ENCODE peak calls at places on chromosomes 3 and 15, in ten cellular contexts. D is NCI-H1048; S is nucleus accumbens; I is sigmoid colon; R is HFF-Myc; B is pancreas; E is hepatocyte; H is iris pigment epithelial cell; T is brain microvascular endothelial cell; M is activated T-cell treated with anti-CD3 and anti-CD28 coated beads, Interleukin-2, amount 50 U/mL, for 72 hours. J is an unnamed sample.

GRCh38 chr3:137762674-137763593 is 1.2 kb upstream of the SOX14 start:
- DNase-seq in D (peak; percentile 5), S (no peak), I (no peak), R (no peak), B (no peak), E (no peak), H (no peak), T (no peak), M (no peak), J (no peak)

GRCh38 chr15:63323798-63324651 is 46.6 kb downstream of the APH1B start:
- DNase-seq in D (no peak), S (no peak), I (no peak), R (no peak), B (no peak), E (no peak), H (no peak), T (no peak), M (no peak), J (peak; percentile 43)

GRCh38 chr3:157089455-157090221 is 70.3 kb downstream of the CCNL1 start:
- DNase-seq in D (no peak), S (no peak), I (peak; percentile 77), R (no peak), B (peak; percentile 41), E (peak; percentile 72), H (peak; percentile 30), T (peak; percentile 28), M (no peak), J (no peak)

GRCh38 chr3:16264174-16264707 is 502 bp downstream of the DPH3 start:
- DNase-seq in D (no peak), S (no peak), I (no peak), R (no peak), B (no peak), E (no peak), H (no peak), T (no peak), M (peak; percentile 22), J (no peak)

GRCh38 chr15:86115138-86115801 is 35.6 kb downstream of the AGBL1 start:
- DNase-seq in D (no peak), S (no peak), I (no peak), R (no peak), B (no peak), E (peak; percentile 13), H (no peak), T (no peak), M (no peak), J (no peak)

GRCh38 chr3:37693791-37694194 is 167.9 kb upstream of the CTDSPL start:
- DNase-seq in D (no peak), S (no peak), I (no peak), R (no peak), B (no peak), E (no peak), H (no peak), T (no peak), M (no peak), J (no peak)

GRCh38 chr15:68789921-68790575 is 30.6 kb downstream of the ANP32A start:
- DNase-seq in D (no peak), S (no peak), I (no peak), R (no peak), B (no peak), E (peak; percentile 64), H (peak; percentile 64), T (peak; percentile 53), M (no peak), J (no peak)

GRCh38 chr3:42733501-42734262 is 31.1 kb upstream of the HHATL start:
- DNase-seq in D (no peak), S (peak; percentile 71), I (peak; percentile 55), R (no peak), B (no peak), E (no peak), H (no peak), T (no peak), M (no peak), J (peak; percentile 30)